ENCODE peak calls at places on chromosomes 11 and 22, in five cellular contexts. A is WTC11, P is GM23338, I is HepG2, V is K562. B is an unnamed sample.

GRCh38 chr11:579830-580601 is 3.7 kb downstream of the PHRF1 start:
- DNase-seq in V (no peak), A (no peak), I (peak; percentile 78), P (no peak), B (no peak)

GRCh38 chr22:37303821-37304274 is 21.5 kb downstream of the CYTH4 start:
- DNase-seq in V (peak; percentile 43), P (no peak), I (peak; percentile 32), A (no peak), B (no peak)

GRCh38 chr11:119739021-119739703 is 10.2 kb upstream of the NECTIN1 start:
- DNase-seq in I (no peak), P (no peak), V (no peak), A (no peak), B (no peak)

GRCh38 chr11:65150513-65151271 is 16.4 kb upstream of the SYVN1 start:
- DNase-seq in I (peak; percentile 40), P (no peak), V (peak; percentile 63), A (no peak), B (peak; percentile 27)

GRCh38 chr11:93005239-93005638 is 35.8 kb downstream of the MTNR1B start:
- DNase-seq in V (no peak), P (no peak), A (no peak), I (no peak), B (no peak)

GRCh38 chr11:9616858-9617257 is 43.4 kb downstream of the WEE1 start:
- DNase-seq in V (no peak), P (no peak), I (no peak), A (no peak), B (no peak)

GRCh38 chr11:26247340-26247739 is 84.6 kb upstream of the ANO3 start:
- DNase-seq in P (no peak), V (no peak), A (no peak), I (no peak), B (no peak)

GRCh38 chr11:95671768-95672167 is 117.8 kb downstream of the FAM76B start:
- DNase-seq in V (no peak), I (no peak), P (no peak), A (no peak), B (no peak)

GRCh38 chr11:66473608-66474525 is 6.4 kb upstream of the DPP3 start:
- DNase-seq in A (no peak), I (no peak), V (no peak), P (no peak), B (no peak)

GRCh38 chr22:19113429-19113828 is 8.8 kb downstream of the DGCR2 start:
- DNase-seq in V (no peak), A (no peak), I (no peak), P (no peak), B (no peak)

GRCh38 chr22:47448231-47449035 is 686.0 kb downstream of the TBC1D22A start:
- DNase-seq in P (no peak), A (no peak), I (no peak), V (no peak), B (no peak)

GRCh38 chr22:17836977-17837742 is 62.9 kb upstream of the BID start:
- DNase-seq in A (no peak), P (peak; percentile 52), V (no peak), I (no peak), B (no peak)

GRCh38 chr11:6742260-6742659 is 29.5 kb downstream of the OR2AG2 start:
- DNase-seq in I (no peak), V (no peak), A (no peak), P (no peak), B (no peak)

GRCh38 chr11:118051611-118052461 is 25.0 kb upstream of the TMPRSS4 start:
- DNase-seq in A (no peak), V (no peak), P (no peak), I (no peak), B (peak; percentile 23)

DNA sequence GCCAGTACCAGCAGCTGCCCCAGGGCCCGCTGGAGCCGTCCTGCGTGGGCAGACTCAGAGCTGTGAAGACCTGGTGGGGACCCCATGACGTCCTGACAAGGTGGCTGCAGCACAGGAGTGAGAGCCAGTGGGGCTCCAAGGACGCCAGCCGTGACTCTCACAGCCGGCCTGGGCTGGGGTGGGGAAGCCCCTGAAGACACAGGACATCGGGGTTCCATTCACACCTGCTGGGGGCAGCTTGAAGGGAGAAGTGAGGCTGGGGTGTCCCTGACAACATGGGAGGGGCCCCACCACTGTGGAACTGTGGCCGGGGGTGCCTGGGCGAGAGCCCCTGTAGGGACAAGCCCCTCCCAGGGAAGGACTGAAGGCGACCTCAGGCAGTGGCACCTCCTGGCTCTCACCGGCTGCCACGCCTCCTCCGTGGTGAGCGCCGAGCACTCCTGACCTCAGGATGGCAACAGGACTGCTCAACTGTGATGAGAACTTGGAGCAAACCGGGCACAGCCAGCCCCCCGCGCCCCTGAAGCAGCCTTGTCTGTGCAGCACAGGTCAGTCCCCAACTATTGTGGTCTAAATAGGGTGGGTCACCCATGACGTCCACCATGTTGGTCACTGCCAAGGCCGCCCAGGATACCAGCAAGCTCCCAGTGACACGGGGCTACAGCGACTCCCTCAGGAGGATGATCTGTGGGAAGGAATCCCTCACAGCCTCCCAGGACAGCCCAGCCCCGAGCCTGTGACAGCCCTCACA is 22.7 kb upstream of the IL17REL start:
- DNase-seq in A (no peak), I (no peak), V (no peak), P (no peak), B (no peak)
- TF ChIP-seq CREB1 in A (no peak), I (no peak), V (no peak), P (no peak), B (no peak)

GRCh38 chr11:19232910-19233503 is 7.7 kb downstream of the E2F8 start:
- DNase-seq in A (no peak), I (no peak), P (no peak), V (no peak), B (no peak)
- TF ChIP-seq CREB1 in A (no peak), I (no peak), P (no peak), V (no peak), B (no peak)

DNA sequence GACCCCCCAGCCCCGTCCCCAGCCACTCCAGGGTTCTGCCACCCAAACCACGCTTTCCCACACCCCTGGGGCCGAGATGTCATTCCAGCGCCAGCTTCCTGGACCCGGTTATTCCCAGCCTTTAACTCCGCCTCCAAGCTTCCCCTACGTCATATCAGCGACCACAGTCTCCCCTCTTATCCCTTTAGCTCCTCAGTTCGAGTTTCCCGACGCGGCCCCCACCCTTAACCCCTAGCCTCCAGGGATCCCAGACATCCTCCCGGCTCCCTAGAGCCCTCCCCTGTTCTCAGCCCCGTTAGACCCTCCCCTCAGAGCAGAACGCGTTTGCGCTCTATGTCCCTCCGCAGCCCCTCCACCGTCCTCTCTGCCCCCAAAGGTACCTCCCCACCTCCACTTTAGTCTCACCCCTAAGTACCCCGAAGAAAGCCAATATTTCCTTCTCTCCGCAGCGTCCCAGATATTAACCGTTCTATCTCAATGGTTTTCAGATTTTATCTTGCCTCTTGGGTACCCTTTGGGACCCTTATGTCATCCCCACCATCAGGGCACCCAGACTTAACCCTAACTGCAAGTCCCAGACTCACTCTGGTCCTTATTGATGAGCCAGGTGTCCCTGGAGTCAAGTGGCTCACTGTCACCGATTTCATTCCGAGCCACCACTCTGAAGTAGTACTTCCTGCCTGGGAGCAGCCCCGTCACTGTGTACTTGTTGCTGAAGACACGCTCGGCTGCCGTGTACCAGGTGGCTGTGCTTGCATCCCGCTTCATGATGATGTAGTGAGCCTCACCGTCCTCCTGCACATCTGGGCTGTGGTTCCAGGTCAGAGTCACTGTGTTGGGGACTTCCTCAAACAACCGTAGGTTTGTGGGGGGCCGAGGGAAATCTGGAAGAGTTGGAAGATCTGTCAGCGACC is 8.0 kb downstream of the TMEM86A start:
- DNase-seq in P (peak; percentile 88), V (no peak), A (peak; percentile 69), I (no peak), B (no peak)
- TF ChIP-seq CREB1 in P (peak; percentile 78), V (no peak), A (no peak), I (no peak), B (no peak)

GRCh38 chr11:110793556-110793955 is 81.3 kb upstream of the ARHGAP20 start:
- DNase-seq in P (peak; percentile 17), V (no peak), A (no peak), I (no peak), B (no peak)

GRCh38 chr11:110801328-110801727 is 89.1 kb upstream of the ARHGAP20 start:
- DNase-seq in V (no peak), I (no peak), A (no peak), P (no peak), B (no peak)

GRCh38 chr11:110798231-110798630 is 86.0 kb upstream of the ARHGAP20 start:
- DNase-seq in A (no peak), I (no peak), P (no peak), V (no peak), B (no peak)

GRCh38 chr11:110795124-110795624 is 82.9 kb upstream of the ARHGAP20 start:
- DNase-seq in P (no peak), V (no peak), I (no peak), A (no peak), B (no peak)

GRCh38 chr11:110797453-110797852 is 85.2 kb upstream of the ARHGAP20 start:
- DNase-seq in I (no peak), A (no peak), V (no peak), P (no peak), B (peak; percentile 88)
- TF ChIP-seq CREB1 in I (no peak), A (no peak), V (no peak), P (no peak), B (peak; percentile 77)

GRCh38 chr11:22244986-22245592 is 52.2 kb downstream of the ANO5 start:
- DNase-seq in P (peak; percentile 85), V (peak; percentile 6), I (peak; percentile 20), A (peak; percentile 46), B (no peak)
- TF ChIP-seq CREB1 in P (no peak), V (no peak), I (no peak), A (no peak), B (no peak)

DNA sequence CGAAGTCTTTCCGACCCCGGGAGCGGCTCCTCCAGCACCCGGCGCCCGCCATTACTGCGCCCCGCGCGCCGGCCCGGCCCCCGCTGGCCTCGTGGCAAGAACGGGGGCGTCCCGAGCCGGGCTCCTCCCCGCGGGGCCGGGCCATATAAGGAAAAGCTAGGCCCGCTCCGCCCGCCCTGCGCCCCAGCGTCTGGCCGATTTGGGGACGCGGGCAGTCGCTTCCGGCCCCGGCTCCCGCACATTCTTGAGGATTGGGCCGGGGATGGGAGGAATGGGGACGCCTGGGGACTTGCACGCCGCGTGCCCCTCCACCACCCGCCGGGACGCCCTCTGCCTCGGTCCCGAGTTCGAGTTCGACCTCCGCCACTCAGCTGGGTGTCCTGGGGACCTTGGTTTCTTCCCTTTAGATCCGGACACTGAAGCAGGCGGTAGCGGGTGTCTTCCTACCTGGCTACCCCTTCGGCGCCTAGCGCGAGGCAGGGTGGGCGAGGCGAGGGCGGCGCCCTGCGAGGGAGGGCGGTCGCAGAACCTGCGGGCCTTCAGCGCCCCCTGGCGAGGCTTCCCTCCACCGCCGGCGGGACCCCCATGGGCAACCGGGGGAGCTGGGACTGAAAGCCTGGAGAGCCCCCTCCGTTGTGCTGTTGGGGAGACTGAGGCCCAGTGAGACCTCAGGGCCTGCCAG is 3.8 kb downstream of the SMTN start:
- DNase-seq in P (peak; percentile 98), V (peak; percentile 80), A (peak; percentile 86), I (no peak), B (peak; percentile 43)
- TF ChIP-seq CREB1 in P (no peak), V (no peak), A (no peak), I (no peak), B (peak; percentile 30)

B was measured in GM12878.